ENCODE peak calls at places on chromosomes 3 and 15, in ten cellular contexts. U is neural progenitor cell, X is heart left ventricle, G is upper lobe of right lung, A is glutamatergic neuron, R is endothelial cell, P is cardiac fibroblast, S is stomach, B is heart right ventricle, Z is fibroblast of mammary gland. C is an unnamed sample.

GRCh38 chr3:44106761-44107160 is 134.9 kb upstream of the TOPAZ1 start:
- DNase-seq in U (no peak), X (no peak), G (no peak), A (no peak), R (no peak), P (no peak), S (no peak), B (no peak), Z (no peak), C (no peak)

GRCh38 chr15:68888419-68888818 is 41.9 kb upstream of the SPESP1 start:
- DNase-seq in U (peak; percentile 9), X (no peak), G (no peak), A (peak; percentile 21), R (no peak), P (no peak), S (no peak), B (no peak), Z (no peak), C (no peak)

GRCh38 chr3:39088456-39088855 is 19.0 kb downstream of the GORASP1 start:
- DNase-seq in U (no peak), X (no peak), G (no peak), A (no peak), R (no peak), P (no peak), S (no peak), B (no peak), Z (no peak), C (no peak)

GRCh38 chr15:95948371-95948770 is 382.1 kb upstream of the NR2F2 start:
- DNase-seq in U (no peak), X (no peak), G (no peak), A (no peak), R (no peak), P (no peak), S (no peak), B (no peak), Z (no peak), C (no peak)

GRCh38 chr3:132879651-132880050 is 157.4 kb upstream of the NPHP3 start:
- DNase-seq in U (no peak), X (no peak), G (no peak), A (no peak), R (no peak), P (no peak), S (no peak), B (no peak), Z (no peak), C (no peak)

GRCh38 chr15:70424937-70425411 is 327.3 kb upstream of the TLE3 start:
- DNase-seq in U (no peak), X (no peak), G (no peak), A (no peak), R (no peak), P (no peak), S (no peak), B (no peak), Z (no peak), C (no peak)

GRCh38 chr3:140274429-140274828 is 339.4 kb downstream of the CLSTN2 start:
- DNase-seq in U (no peak), X (no peak), G (no peak), A (no peak), R (no peak), P (no peak), S (no peak), B (no peak), Z (no peak), C (no peak)

GRCh38 chr15:53000412-53000811 is 210.3 kb upstream of the ONECUT1 start:
- DNase-seq in U (peak; percentile 13), X (no peak), G (no peak), A (no peak), R (no peak), P (no peak), S (no peak), B (no peak), Z (no peak), C (no peak)

GRCh38 chr3:25291524-25291923 is 136.5 kb upstream of the RARB start:
- DNase-seq in U (peak; percentile 41), X (no peak), G (no peak), A (no peak), R (no peak), P (no peak), S (no peak), B (no peak), Z (no peak), C (no peak)

GRCh38 chr3:39911465-39912309 is 102.3 kb downstream of the MYRIP start:
- DNase-seq in U (no peak), X (no peak), G (no peak), A (no peak), R (peak; percentile 9), P (peak; percentile 85), S (no peak), B (peak; percentile 15), Z (no peak), C (peak; percentile 45)

GRCh38 chr3:150681037-150681436 is 22.7 kb downstream of the ERICH6 start:
- DNase-seq in U (no peak), X (no peak), G (no peak), A (no peak), R (no peak), P (no peak), S (no peak), B (no peak), Z (no peak), C (no peak)

GRCh38 chr15:41416742-41417417 is at the start of gene RTF1:
- DNase-seq in U (peak; percentile 97), X (peak; percentile 96), G (peak; percentile 98), A (peak; percentile 99), R (peak; percentile 98), P (peak; percentile 93), S (peak; percentile 97), B (peak; percentile 95), Z (peak; percentile 77), C (peak; percentile 76)

GRCh38 chr15:68816795-68817303 is 3.8 kb downstream of the ANP32A start:
- DNase-seq in U (no peak), X (no peak), G (no peak), A (no peak), R (no peak), P (peak; percentile 60), S (no peak), B (peak; percentile 30), Z (peak; percentile 62), C (no peak)

GRCh38 chr3:107927361-107928083 is 163.3 kb downstream of the CD47 start:
- DNase-seq in U (peak; percentile 82), X (peak; percentile 65), G (peak; percentile 85), A (peak; percentile 88), R (peak; percentile 75), P (peak; percentile 75), S (peak; percentile 69), B (peak; percentile 43), Z (peak; percentile 75), C (peak; percentile 56)

GRCh38 chr3:87575538-87575937 is 299.2 kb upstream of the POU1F1 start:
- DNase-seq in U (peak; percentile 16), X (no peak), G (no peak), A (no peak), R (no peak), P (no peak), S (no peak), B (no peak), Z (no peak), C (no peak)

GRCh38 chr15:71649894-71650293 is 160.5 kb upstream of the NR2E3 start:
- DNase-seq in U (no peak), X (no peak), G (no peak), A (no peak), R (no peak), P (no peak), S (no peak), B (no peak), Z (no peak), C (no peak)

GRCh38 chr15:99076555-99077308 is 28.1 kb upstream of the SYNM start:
- DNase-seq in U (peak; percentile 83), X (peak; percentile 69), G (peak; percentile 55), A (peak; percentile 38), R (peak; percentile 60), P (peak; percentile 89), S (peak; percentile 49), B (peak; percentile 73), Z (peak; percentile 85), C (peak; percentile 75)

GRCh38 chr3:185253645-185254410 is at the start of gene EHHADH:
- DNase-seq in U (peak; percentile 58), X (peak; percentile 88), G (peak; percentile 92), A (peak; percentile 62), R (peak; percentile 63), P (peak; percentile 76), S (peak; percentile 83), B (peak; percentile 78), Z (peak; percentile 48), C (peak; percentile 28)
- TF ChIP-seq CTCF in U (no peak), X (no peak), G (no peak), A (no peak), R (no peak), P (no peak), S (no peak), B (no peak), Z (no peak), C (no peak)

GRCh38 chr15:84747423-84748273 is 744 bp upstream of the ZNF592 start:
- DNase-seq in U (peak; percentile 84), X (peak; percentile 85), G (peak; percentile 93), A (peak; percentile 79), R (peak; percentile 74), P (peak; percentile 73), S (peak; percentile 80), B (peak; percentile 72), Z (peak; percentile 69), C (peak; percentile 70)
- TF ChIP-seq CTCF in U (peak; percentile 9), X (no peak), G (no peak), A (no peak), R (no peak), P (peak; percentile 5), S (peak; percentile 4), B (no peak), Z (no peak), C (no peak)

GRCh38 chr15:90642464-90643300 is 74.5 kb upstream of the BLM start:
- DNase-seq in U (no peak), X (no peak), G (no peak), A (no peak), R (no peak), P (no peak), S (no peak), B (no peak), Z (no peak), C (no peak)
- TF ChIP-seq CTCF in U (no peak), X (no peak), G (no peak), A (no peak), R (no peak), P (no peak), S (no peak), B (peak; percentile 20), Z (peak; percentile 16), C (peak; percentile 30)

GRCh38 chr3:194931366-194931765 is 245.7 kb downstream of the FAM43A start:
- DNase-seq in U (no peak), X (no peak), G (no peak), A (no peak), R (no peak), P (peak; percentile 39), S (no peak), B (no peak), Z (no peak), C (no peak)

GRCh38 chr3:194928183-194928736 is 242.6 kb downstream of the FAM43A start:
- DNase-seq in U (no peak), X (no peak), G (no peak), A (no peak), R (no peak), P (peak; percentile 41), S (no peak), B (no peak), Z (peak; percentile 52), C (peak; percentile 24)

GRCh38 chr3:194925614-194926013 is 239.9 kb downstream of the FAM43A start:
- DNase-seq in U (no peak), X (no peak), G (no peak), A (no peak), R (no peak), P (no peak), S (no peak), B (no peak), Z (no peak), C (no peak)

GRCh38 chr3:194930439-194931204 is 244.9 kb downstream of the FAM43A start:
- DNase-seq in U (no peak), X (peak; percentile 70), G (no peak), A (no peak), R (peak; percentile 26), P (peak; percentile 92), S (no peak), B (peak; percentile 61), Z (peak; percentile 48), C (peak; percentile 51)

GRCh38 chr3:194928831-194929594 is 243.3 kb downstream of the FAM43A start:
- DNase-seq in U (peak; percentile 33), X (no peak), G (no peak), A (peak; percentile 59), R (peak; percentile 47), P (no peak), S (no peak), B (no peak), Z (peak; percentile 80), C (no peak)
- TF ChIP-seq CTCF in U (peak; percentile 54), X (peak; percentile 52), G (peak; percentile 39), A (peak; percentile 87), R (peak; percentile 97), P (peak; percentile 67), S (peak; percentile 52), B (peak; percentile 53), Z (peak; percentile 100), C (peak; percentile 50)